ENCODE peak calls at places on chromosomes 6 and 20, in six cellular contexts. J is tibial artery, F is psoas muscle, L is mesenchymal stem cell, K is H1, V is upper lobe of right lung. N is an unnamed sample. For H3K4me1, the result is how much of the 10 kb centered on the place peaks cover.

GRCh38 chr6:56040875-56041274 is 165.5 kb upstream of the BMP5 start:
- DNase-seq in F (no peak), J (no peak), L (no peak), V (no peak), K (no peak), N (peak)

GRCh38 chr6:129749749-129750120 is 39.8 kb upstream of the ARHGAP18 start:
- DNase-seq in F (no peak), V (no peak), K (no peak), J (no peak), L (peak), N (peak)

GRCh38 chr6:169269180-169270076 is 15.8 kb upstream of the THBS2 start:
- DNase-seq in J (no peak), F (peak), L (no peak), V (no peak), K (no peak), N (peak)

GRCh38 chr20:41004561-41005360 is 23.9 kb upstream of the TOP1 start:
- DNase-seq in F (peak), V (peak), L (peak), J (peak), K (no peak), N (peak)

GRCh38 chr6:170085475-170086401 is 205.1 kb downstream of the DLL1 start:
- DNase-seq in V (peak), K (no peak), L (no peak), J (peak), F (no peak), N (no peak)

GRCh38 chr6:42781546-42781810 is 374 bp upstream of the BICRAL start:
- DNase-seq in K (no peak), L (peak), V (no peak), F (no peak), J (no peak), N (peak)

GRCh38 chr20:43320536-43320935 is 130.8 kb upstream of the PTPRT start:
- DNase-seq in J (no peak), F (no peak), K (no peak), V (no peak), L (no peak), N (no peak)

GRCh38 chr6:252775-253526 is 39.3 kb upstream of the DUSP22 start:
- DNase-seq in V (no peak), F (no peak), J (no peak), L (no peak), K (no peak), N (no peak)

GRCh38 chr6:165825416-165825815 is 162.4 kb upstream of the PDE10A start:
- DNase-seq in V (no peak), K (no peak), J (no peak), L (no peak), F (no peak), N (no peak)

GRCh38 chr6:48904809-48905208 is 558.2 kb downstream of the MMUT start:
- DNase-seq in K (no peak), L (no peak), V (no peak), F (no peak), J (no peak), N (no peak)

GRCh38 chr6:43604174-43604573 is 24.9 kb downstream of the GTPBP2 start:
- DNase-seq in F (no peak), L (no peak), K (no peak), J (no peak), V (no peak), N (peak)

GRCh38 chr20:46434597-46434996 is 28.2 kb upstream of the ELMO2 start:
- DNase-seq in L (no peak), J (no peak), V (no peak), K (no peak), F (no peak), N (no peak)

GRCh38 chr6:109449064-109449788 is 6.3 kb downstream of the MICAL1 start:
- DNase-seq in K (no peak), J (no peak), V (no peak), F (no peak), L (no peak), N (no peak)

DNA sequence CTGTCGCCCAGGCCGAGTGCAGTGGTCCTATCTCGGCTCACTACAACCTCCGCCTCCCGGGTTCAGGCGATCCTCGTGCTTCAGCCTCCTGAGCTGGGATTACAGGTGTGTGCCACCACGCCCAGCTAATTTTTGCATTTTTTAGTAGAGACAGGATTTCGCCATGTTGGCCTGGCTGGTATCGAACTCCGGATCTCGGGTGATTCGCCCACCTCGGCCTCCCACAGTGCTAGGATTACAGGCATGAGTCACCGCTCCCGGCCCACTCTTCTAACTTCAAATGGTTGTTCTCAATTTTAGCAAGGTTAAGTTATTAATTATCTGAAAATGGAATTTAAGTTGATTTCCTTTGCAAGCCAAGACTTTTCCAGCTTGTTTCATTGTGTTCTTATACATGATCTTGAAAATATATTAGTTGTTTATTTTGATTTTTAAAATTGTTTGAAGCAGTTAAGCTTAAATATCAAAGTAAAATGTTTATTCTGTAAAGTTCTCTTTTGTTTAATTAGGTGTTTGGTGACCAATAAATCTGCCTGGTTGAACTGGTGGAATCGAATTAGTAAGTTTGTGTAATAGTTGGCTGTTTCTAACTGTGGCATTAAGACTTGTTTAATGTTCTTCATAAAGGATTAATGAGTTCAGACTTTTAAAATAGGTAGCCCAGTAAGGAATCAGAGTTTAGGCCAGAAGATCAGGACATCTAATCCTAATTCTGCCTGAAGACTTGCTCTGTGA is 2.3 kb downstream of the PM20D2 start:
- DNase-seq in J (no peak), L (no peak), K (no peak), F (no peak), V (no peak), N (no peak)
- H3K4me1 ChIP-seq in J (under half), L (under half), K (under half), F (under half), V (under half), N (under half)

DNA sequence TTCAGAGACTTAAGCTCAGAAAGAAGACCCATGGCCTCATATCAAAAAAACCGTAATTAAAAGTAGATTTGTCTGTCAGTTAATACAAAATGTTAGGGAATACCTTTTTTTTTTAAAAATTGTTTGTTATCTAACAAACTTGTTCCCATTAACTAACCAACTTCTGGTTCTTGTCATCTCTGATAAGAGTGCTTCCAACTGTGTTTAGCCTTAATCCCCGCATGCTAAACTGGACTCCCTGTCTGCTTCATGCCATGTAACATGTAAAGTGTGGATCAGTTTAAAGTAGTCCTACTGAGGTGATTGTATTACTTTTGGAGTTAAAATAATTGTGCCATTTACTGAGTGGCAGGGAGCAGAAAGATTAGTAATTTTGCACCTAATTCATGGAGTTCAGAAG is 6.3 kb downstream of the JARID2 start:
- DNase-seq in J (no peak), V (no peak), F (no peak), K (no peak), L (no peak), N (no peak)
- H3K4me1 ChIP-seq in J (under half), V (under half), F (under half), K (under half), L (under half), N (under half)

GRCh38 chr6:35023601-35024000 is 117.5 kb downstream of the TCP11 start:
- DNase-seq in K (no peak), V (no peak), L (no peak), J (no peak), F (no peak), N (no peak)
- H3K4me1 ChIP-seq in K (under half), V (half or more), L (under half), J (half or more), F (half or more), N (under half)

GRCh38 chr6:116329156-116329555 is 41.6 kb upstream of the DSE start:
- DNase-seq in V (no peak), F (no peak), K (no peak), J (no peak), L (peak), N (no peak)

GRCh38 chr6:116323863-116324262 is 44.1 kb upstream of the TSPYL1 start:
- DNase-seq in K (no peak), L (no peak), F (no peak), J (no peak), V (no peak), N (no peak)

GRCh38 chr6:116327803-116328527 is 42.8 kb upstream of the DSE start:
- DNase-seq in K (no peak), V (no peak), L (peak), F (no peak), J (no peak), N (no peak)

GRCh38 chr6:116328528-116328903 is 42.2 kb upstream of the DSE start:
- DNase-seq in F (no peak), J (no peak), V (no peak), K (no peak), L (peak), N (peak)

GRCh38 chr6:116326392-116326717 is 44.4 kb upstream of the DSE start:
- DNase-seq in L (no peak), V (no peak), F (no peak), J (no peak), K (no peak), N (peak)
- H3K4me1 ChIP-seq in L (under half), V (under half), F (under half), J (under half), K (under half), N (under half)

DNA sequence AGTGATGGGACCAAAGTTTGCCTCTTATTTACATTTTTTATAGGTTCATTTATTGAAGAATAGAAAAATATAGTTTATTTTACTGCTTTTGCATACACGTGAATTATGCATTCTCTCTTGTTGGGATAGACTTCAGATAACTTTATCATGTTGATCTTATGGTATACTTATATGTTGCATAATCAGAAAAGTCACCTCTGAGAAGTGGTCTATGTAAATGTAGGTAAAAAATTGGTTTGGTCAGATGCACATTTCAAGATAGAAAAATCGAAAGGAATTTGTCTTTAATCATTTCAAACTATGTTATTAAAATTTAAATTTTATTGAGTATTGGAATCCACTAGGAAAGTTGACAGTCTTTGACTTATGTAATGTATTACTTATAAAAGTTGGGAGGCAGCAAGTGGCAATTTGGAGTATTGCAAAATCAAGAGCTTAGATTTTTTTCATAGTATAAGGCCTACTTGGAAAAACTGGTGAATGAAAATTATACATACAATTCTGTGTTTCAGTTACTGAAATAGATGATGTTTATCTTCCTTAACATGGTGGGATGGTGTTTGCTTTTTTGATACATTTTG is 2.4 kb downstream of the PHF3 start:
- DNase-seq in L (no peak), K (no peak), F (no peak), J (no peak), V (no peak), N (no peak)
- H3K4me1 ChIP-seq in L (under half), K (under half), F (under half), J (half or more), V (half or more), N (under half)

GRCh38 chr6:148518371-148519156 is 175.9 kb downstream of the SASH1 start:
- DNase-seq in V (no peak), F (peak), J (no peak), L (no peak), K (no peak), N (no peak)

GRCh38 chr6:148520109-148520841 is 177.6 kb downstream of the SASH1 start:
- DNase-seq in K (no peak), J (no peak), F (no peak), L (no peak), V (no peak), N (no peak)

GRCh38 chr6:148514091-148514850 is 171.6 kb downstream of the SASH1 start:
- DNase-seq in V (no peak), K (no peak), F (no peak), L (no peak), J (no peak), N (no peak)

GRCh38 chr6:148516116-148517016 is 173.7 kb downstream of the SASH1 start:
- DNase-seq in L (no peak), V (no peak), F (no peak), K (no peak), J (no peak), N (no peak)

DNA sequence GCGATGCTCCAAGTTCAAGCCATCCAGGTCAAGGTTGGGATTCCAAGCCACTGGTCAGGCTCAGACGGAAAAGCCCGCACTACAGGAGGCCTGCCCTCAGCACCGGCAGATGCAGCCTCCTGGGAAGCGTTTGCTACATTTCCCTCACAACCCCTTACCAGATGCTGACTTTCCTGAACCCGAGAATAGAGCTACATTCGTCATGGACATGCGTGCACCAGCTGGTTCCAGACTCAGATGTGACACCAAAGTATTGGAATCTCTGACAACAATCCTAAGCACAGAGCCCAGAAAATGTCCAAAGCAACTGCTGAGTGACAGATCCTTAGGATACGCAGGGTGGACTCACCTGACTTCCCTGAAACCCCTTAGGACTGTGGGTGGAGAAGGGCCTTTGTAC is 174.9 kb downstream of the SASH1 start:
- DNase-seq in K (no peak), J (no peak), L (no peak), V (no peak), F (no peak), N (no peak)
- H3K4me1 ChIP-seq in K (under half), J (half or more), L (under half), V (under half), F (under half), N (under half)

GRCh38 chr6:135858941-135859340 is 7.4 kb downstream of the PDE7B start:
- DNase-seq in J (no peak), V (no peak), K (no peak), F (no peak), L (no peak), N (no peak)
- H3K4me1 ChIP-seq in J (under half), V (under half), K (under half), F (under half), L (under half), N (under half)

DNA sequence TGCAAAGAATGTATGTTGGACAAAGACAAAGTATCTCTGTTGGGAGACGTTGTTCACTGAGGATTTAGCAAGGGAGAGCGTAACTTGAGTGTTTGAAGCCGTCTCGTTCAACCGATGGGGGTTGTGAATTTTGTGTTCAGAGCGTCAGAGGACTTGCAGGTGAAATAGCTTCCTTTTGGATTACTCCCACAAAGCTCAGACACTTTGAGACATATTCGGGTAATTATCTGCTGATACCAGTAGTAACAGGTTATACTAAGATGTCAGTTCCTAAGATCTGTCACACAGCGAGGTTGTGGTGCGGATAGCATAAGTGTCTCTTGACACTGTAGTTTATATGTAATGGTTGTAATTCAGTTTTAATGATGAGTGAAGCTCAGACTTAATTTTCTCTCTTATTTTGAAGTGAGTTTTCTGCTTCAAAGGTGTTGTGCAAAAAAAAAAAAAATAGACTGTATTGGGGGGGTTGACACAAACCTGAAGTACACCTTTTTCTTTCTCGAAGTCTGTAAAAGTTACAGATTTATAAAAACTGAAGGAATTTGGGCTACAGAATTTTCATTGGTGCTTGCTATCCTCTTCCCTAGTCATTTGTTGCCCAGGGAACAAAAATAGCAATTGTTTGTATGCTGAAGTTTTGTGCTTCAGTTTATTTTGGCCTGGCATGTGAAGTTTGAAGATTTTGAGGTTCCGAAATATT is 1.7 kb downstream of the ASXL1 start:
- DNase-seq in F (no peak), L (peak), K (no peak), J (no peak), V (no peak), N (peak)
- H3K4me1 ChIP-seq in F (half or more), L (under half), K (under half), J (half or more), V (half or more), N (under half)

DNA sequence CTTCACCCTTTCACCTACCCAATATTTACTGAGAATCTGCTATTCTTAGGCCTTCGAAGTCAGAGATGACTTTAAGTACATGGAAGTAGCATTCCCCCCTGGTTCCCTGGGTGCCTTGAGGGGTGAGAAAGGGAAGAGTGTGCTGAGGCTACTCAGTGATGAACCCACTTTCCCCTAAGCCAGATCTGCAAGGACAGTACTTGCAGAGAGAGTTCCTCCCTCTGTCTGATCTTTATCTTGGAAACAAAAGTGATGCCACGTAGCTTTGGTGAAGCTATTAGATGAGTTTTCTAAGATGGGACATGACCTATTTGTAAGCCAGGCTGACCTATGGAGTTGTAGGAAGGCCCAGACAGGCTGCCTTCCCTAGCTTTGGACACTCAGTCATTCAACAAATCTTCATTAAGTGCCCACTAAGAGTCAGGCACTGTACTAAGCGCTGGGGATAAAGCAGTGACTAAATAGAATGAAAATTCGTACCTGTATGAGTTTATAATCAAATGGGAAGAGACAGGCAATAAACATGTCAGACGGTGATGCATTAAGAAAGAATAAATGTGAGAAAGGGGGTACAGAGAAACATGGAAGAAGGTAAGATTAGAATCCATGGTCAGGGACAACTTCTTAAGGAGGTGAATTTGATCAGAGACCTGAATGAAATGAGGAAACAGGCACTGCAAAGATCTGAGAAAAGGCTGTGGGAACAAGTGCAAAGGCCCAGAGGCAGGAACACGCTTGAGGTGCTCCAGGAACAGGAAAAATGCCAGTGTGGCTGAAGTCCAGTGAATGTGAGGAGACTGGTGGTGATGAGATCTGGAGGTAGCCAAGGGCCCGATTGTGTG is 42.2 kb downstream of the BCL2L1 start:
- DNase-seq in J (no peak), K (no peak), V (no peak), L (no peak), F (no peak), N (no peak)
- H3K4me1 ChIP-seq in J (half or more), K (under half), V (half or more), L (under half), F (under half), N (under half)

DNA sequence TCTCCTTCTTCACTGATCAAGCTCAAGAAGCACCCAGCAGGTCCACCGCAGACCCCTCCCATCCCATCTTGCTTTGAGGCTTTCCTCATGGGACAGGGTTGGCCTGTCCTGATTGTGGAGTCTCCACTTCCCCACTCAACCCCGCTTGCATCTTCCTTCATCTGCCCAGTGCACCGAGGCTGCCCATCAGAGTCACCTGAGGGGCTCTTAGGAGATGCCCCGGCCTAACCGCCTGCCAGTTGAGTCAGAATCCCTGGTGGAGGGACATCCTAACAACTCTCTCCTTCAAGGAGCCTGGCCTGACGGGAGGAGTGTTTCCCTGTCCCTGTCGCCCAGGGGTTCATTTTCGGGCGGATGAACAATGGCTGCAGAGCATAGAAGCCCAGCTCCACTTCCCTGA is 46.1 kb downstream of the RBM38 start:
- DNase-seq in J (no peak), L (no peak), F (no peak), K (no peak), V (no peak), N (no peak)
- H3K4me1 ChIP-seq in J (half or more), L (under half), F (half or more), K (under half), V (under half), N (under half)